ENCODE peak calls at places on chromosome 21, in six cellular contexts. P, Q, A, D, B and I are unnamed samples.

GRCh38 chr21:30813174-30813573 is at the start of gene KRTAP8-1:
- DNase-seq in D (no peak), P (no peak), Q (no peak), A (no peak), B (no peak), I (no peak)

GRCh38 chr21:42468511-42469131 is 27.4 kb downstream of the RSPH1 start:
- DNase-seq in Q (no peak), B (no peak), D (no peak), P (peak), A (no peak), I (peak)

GRCh38 chr21:41650526-41651145 is 116.2 kb downstream of the RIPK4 start:
- DNase-seq in A (no peak), P (no peak), D (no peak), B (no peak), Q (no peak), I (no peak)

GRCh38 chr21:30598802-30599201 is at the start of gene KRTAP6-2:
- DNase-seq in P (no peak), Q (no peak), D (no peak), A (no peak), B (no peak), I (no peak)

GRCh38 chr21:41898998-41899397 is 19.9 kb upstream of the PRDM15 start:
- DNase-seq in Q (no peak), P (no peak), D (no peak), A (no peak), B (no peak), I (no peak)

GRCh38 chr21:31505975-31506374 is 153.5 kb upstream of the SOD1 start:
- DNase-seq in P (no peak), Q (no peak), D (no peak), A (no peak), B (no peak), I (no peak)

GRCh38 chr21:40770435-40771055 is 76.4 kb downstream of the DSCAM start:
- DNase-seq in Q (no peak), P (no peak), A (no peak), B (no peak), D (no peak), I (no peak)

GRCh38 chr21:30996728-30997127 is 41.5 kb downstream of the KRTAP19-8 start:
- DNase-seq in B (no peak), P (no peak), A (no peak), D (no peak), Q (no peak), I (no peak)

GRCh38 chr21:29867796-29868195 is 72.0 kb downstream of the GRIK1 start:
- DNase-seq in Q (no peak), D (no peak), B (no peak), P (no peak), A (no peak), I (no peak)

GRCh38 chr21:38363684-38364083 is 106.9 kb downstream of the KCNJ15 start:
- DNase-seq in P (no peak), D (no peak), B (no peak), A (no peak), Q (no peak), I (no peak)

GRCh38 chr21:16425297-16425696 is 695.5 kb downstream of the USP25 start:
- DNase-seq in D (no peak), P (no peak), B (no peak), A (no peak), Q (no peak), I (no peak)

GRCh38 chr21:28884481-28884880 is 108.2 kb downstream of the LTN1 start:
- DNase-seq in B (no peak), D (no peak), A (no peak), P (peak), Q (no peak), I (peak)

GRCh38 chr21:27532081-27532480 is 565.2 kb upstream of the ADAMTS5 start:
- DNase-seq in Q (peak), P (no peak), A (no peak), D (no peak), B (no peak), I (no peak)

GRCh38 chr21:17461014-17461413 is 51.8 kb upstream of the CXADR start:
- DNase-seq in A (no peak), Q (peak), D (no peak), B (peak), P (peak), I (peak)

GRCh38 chr21:39612233-39613028 is at the start of gene B3GALT5:
- DNase-seq in B (no peak), A (no peak), Q (no peak), P (peak), D (no peak), I (no peak)

GRCh38 chr21:29148535-29148934 is 18.1 kb downstream of the MAP3K7CL start:
- DNase-seq in P (peak), B (no peak), Q (no peak), D (no peak), A (no peak), I (no peak)

GRCh38 chr21:38669186-38669585 is 136.5 kb upstream of the ETS2 start:
- DNase-seq in A (no peak), D (no peak), Q (peak), P (peak), B (no peak), I (peak)

GRCh38 chr21:43362306-43362927 is 64.5 kb downstream of the SIK1 start:
- DNase-seq in Q (no peak), P (peak), A (peak), D (peak), B (peak), I (peak)

GRCh38 chr21:36235058-36235582 is 78.5 kb downstream of the DOP1B start:
- DNase-seq in B (peak), A (no peak), Q (peak), D (no peak), P (no peak), I (no peak)

GRCh38 chr21:16794944-16795343 is 717.9 kb upstream of the CXADR start:
- DNase-seq in D (no peak), A (no peak), P (peak), B (peak), Q (peak), I (no peak)

GRCh38 chr21:27412530-27412929 is 445.6 kb upstream of the ADAMTS5 start:
- DNase-seq in D (no peak), P (no peak), A (no peak), Q (no peak), B (no peak), I (no peak)

GRCh38 chr21:38286739-38287426 is 30.1 kb downstream of the KCNJ15 start:
- DNase-seq in Q (no peak), A (no peak), B (no peak), D (no peak), P (peak), I (no peak)

GRCh38 chr21:42227909-42228708 is 9.2 kb downstream of the ABCG1 start:
- DNase-seq in B (peak), D (peak), Q (peak), P (peak), A (peak), I (peak)

GRCh38 chr21:43985690-43986251 is 26.3 kb upstream of the TRAPPC10 start:
- DNase-seq in B (no peak), D (no peak), Q (no peak), A (no peak), P (no peak), I (no peak)